ENCODE peak calls at places on chromosomes 7 and 10, in five cellular contexts. Q is H1, G is K562, S is HepG2, Y is GM12878. I is an unnamed sample. For H3K79me2, the result is how much of the 10 kb centered on the place peaks cover.

GRCh38 chr10:131547129-131547799 is 235.7 kb upstream of the TCERG1L start:
- DNase-seq in Q (no peak), G (no peak), S (no peak), Y (no peak), I (no peak)

GRCh38 chr10:102245101-102245931 is at the start of gene GBF1:
- DNase-seq in Q (peak), S (peak), G (peak), Y (peak), I (peak)

GRCh38 chr10:109665321-109665720 is 258.0 kb downstream of the XPNPEP1 start:
- DNase-seq in S (no peak), Y (no peak), Q (no peak), G (no peak), I (no peak)

GRCh38 chr7:46178685-46179084 is 257.6 kb upstream of the IGFBP3 start:
- DNase-seq in G (no peak), S (no peak), Y (no peak), Q (peak), I (no peak)

GRCh38 chr10:117370205-117370604 is 5.0 kb downstream of the PDZD8 start:
- DNase-seq in Q (no peak), G (no peak), S (no peak), Y (no peak), I (no peak)

GRCh38 chr7:142956951-142957623 is 5.1 kb downstream of the KEL start:
- DNase-seq in Q (no peak), G (peak), Y (no peak), S (no peak), I (no peak)

GRCh38 chr7:136325021-136325420 is 347.9 kb upstream of the MTPN start:
- DNase-seq in G (no peak), Q (no peak), S (no peak), Y (no peak), I (no peak)

GRCh38 chr10:79221110-79222051 is 125.9 kb upstream of the PPIF start:
- DNase-seq in G (peak), S (no peak), Y (no peak), Q (no peak), I (peak)

GRCh38 chr7:43248961-43249807 is 136.7 kb downstream of the HECW1 start:
- DNase-seq in S (no peak), G (peak), Q (no peak), Y (no peak), I (no peak)

GRCh38 chr10:126528320-126528835 is 140.1 kb upstream of the ADAM12 start:
- DNase-seq in Y (no peak), S (no peak), Q (no peak), G (no peak), I (no peak)

GRCh38 chr7:28405662-28406061 is 6.7 kb upstream of the CREB5 start:
- DNase-seq in Q (no peak), Y (no peak), G (no peak), S (no peak), I (no peak)

DNA sequence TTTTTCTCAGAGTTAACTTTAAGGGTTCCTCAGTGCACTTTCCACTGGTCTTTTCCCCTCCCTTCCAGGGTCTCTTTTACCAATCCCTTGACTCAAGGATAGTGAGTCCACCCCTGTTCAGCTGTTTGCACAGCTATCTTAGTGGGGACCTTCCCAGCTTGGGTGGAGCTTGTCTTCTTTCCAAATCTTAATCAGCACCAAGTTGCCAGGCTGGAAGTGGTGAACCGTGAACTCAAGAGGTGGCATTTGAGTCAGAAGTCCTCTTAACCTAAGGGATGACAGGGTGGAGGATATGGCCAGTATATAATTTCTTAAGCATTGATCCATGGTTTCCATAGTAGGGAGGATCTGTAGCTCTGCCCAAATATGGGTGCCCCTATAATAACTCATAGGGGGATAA is 25.0 kb downstream of the MAPK8 start:
- DNase-seq in S (no peak), G (no peak), Y (no peak), Q (no peak), I (no peak)
- H3K79me2 ChIP-seq in S (under half), G (under half), Y (under half), Q (half or more), I (half or more)

DNA sequence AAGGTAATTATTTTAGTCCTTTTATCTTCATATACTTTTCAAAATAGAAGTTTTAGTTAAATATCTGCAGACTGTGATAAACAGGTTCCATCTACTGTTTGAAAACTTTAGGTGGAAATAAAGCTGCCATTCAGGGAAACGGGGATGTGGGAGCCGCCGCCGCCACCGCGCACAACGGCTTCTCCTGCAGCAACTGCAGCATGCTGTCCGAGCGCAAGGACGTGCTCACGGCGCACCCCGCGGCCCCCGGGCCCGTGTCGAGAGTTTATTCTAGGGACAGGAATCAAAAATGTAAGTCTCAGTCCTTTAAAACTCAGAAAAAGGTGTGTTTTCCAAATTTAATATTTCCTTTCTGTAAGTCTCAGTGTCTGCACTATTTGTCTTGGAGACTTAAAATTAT is 11.0 kb downstream of the SUN1 start:
- DNase-seq in Q (no peak), S (no peak), Y (no peak), G (no peak), I (no peak)
- TF ChIP-seq CREB1 in Q (no peak), S (no peak), Y (no peak), G (no peak), I (no peak)

GRCh38 chr10:106450966-106451365 is 713.5 kb downstream of the SORCS1 start:
- DNase-seq in Q (no peak), S (no peak), Y (no peak), G (no peak), I (no peak)
- H3K4me2 ChIP-seq in Q (no peak), S (no peak), Y (no peak), G (no peak), I (no peak)

GRCh38 chr7:54758702-54759665 is at the start of gene SEC61G:
- DNase-seq in Q (peak), S (peak), G (peak), Y (peak), I (peak)
- H3K79me2 ChIP-seq in Q (half or more), S (half or more), G (half or more), Y (half or more), I (half or more)

DNA sequence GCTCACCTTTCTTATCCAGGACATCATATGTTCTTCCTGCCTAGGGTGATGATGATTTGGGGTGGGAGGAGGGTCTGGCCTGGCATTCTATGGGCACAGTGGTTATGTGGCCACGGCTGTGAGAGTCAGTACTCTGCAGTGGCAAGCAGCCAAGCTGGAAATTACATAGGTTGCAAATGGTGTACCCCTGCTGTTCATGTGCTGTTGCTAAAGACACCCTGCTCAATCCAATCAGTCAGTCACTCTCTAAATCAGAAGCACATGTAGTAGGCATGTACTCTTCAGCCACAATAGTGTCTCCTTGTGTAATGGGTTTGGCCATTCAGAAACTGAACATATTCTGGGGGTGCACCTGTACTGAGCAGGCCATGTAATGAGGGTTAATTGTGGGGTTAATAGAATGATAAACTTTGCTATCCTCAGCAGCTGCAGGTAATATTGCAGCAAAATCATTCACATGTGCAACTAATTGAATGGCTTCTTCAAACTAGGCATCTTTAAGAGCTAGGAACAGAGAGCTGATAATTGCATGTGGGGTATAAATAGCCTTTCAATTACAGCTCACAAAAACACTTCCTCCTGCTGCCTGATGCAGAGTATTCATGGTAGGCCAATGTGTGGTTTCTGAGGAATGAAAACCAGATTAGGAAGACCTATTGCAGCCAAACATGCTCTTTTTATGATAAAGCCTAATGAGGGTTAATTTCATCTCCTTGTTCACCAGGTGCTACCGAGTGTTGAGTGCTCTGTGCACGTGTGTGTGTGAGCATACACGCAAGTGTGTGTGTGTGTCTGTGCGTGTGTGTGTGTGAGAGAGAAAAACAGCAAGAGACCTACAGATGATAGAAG is 448.9 kb upstream of the ANKRD30A start:
- DNase-seq in Q (no peak), G (no peak), Y (no peak), S (no peak), I (no peak)
- TF ChIP-seq CREB1 in Q (no peak), G (no peak), Y (no peak), S (no peak), I (no peak)

GRCh38 chr7:157691521-157692155 is 354.8 kb downstream of the DNAJB6 start:
- DNase-seq in Y (no peak), Q (no peak), G (no peak), S (no peak), I (no peak)

GRCh38 chr7:157690058-157690832 is 353.4 kb downstream of the DNAJB6 start:
- DNase-seq in Y (no peak), G (no peak), Q (no peak), S (no peak), I (no peak)

GRCh38 chr7:157689269-157690057 is 352.7 kb downstream of the DNAJB6 start:
- DNase-seq in S (no peak), Y (no peak), G (no peak), Q (no peak), I (no peak)

GRCh38 chr7:157692156-157693011 is 355.6 kb downstream of the DNAJB6 start:
- DNase-seq in G (no peak), Y (no peak), Q (no peak), S (no peak), I (no peak)

DNA sequence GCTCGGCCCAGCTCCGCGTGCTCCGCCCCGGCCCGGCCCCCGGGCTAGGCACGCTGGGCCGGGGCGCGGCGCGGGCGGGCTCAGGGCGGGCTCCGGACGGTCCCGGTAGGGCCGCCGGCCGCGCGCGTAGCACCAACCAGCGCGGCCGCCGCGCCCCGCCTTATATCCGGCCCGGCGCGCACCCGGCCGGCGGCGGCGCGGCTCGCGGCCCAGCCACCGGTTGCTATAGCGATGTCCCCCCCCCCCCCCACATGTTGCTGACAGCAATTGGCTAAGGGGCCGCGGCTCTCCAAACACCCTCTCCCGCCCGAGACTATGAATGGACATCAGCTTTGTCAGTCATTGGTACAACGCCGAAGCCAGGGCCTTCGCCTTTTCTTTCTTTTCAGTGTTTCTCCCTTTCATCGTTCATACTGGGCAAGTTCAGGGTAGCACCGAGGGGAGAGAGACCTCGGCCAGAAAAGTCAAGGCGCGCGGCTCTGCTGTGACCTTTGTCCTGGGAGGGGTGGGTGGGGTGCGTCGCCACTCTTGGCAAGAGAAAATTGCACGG is 354.1 kb downstream of the DNAJB6 start:
- DNase-seq in G (no peak), Q (no peak), S (peak), Y (no peak), I (peak)
- H3K4me2 ChIP-seq in G (no peak), Q (peak), S (peak), Y (no peak), I (peak)

GRCh38 chr10:42963302-42963701 is 113.6 kb upstream of the RET start:
- DNase-seq in G (no peak), Q (no peak), Y (no peak), S (no peak), I (peak)
- H3K79me2 ChIP-seq in G (under half), Q (under half), Y (under half), S (under half), I (under half)

GRCh38 chr7:140375323-140375722 is 23.0 kb downstream of the SLC37A3 start:
- DNase-seq in G (no peak), Q (no peak), Y (no peak), S (no peak), I (no peak)

GRCh38 chr7:140375808-140376730 is 22.3 kb downstream of the SLC37A3 start:
- DNase-seq in Y (no peak), Q (no peak), S (no peak), G (no peak), I (no peak)
- TF ChIP-seq CREB1 in Y (no peak), Q (no peak), S (no peak), G (no peak), I (no peak)

GRCh38 chr7:129771201-129771927 is 159.8 kb downstream of the NRF1 start:
- DNase-seq in Y (no peak), Q (no peak), S (no peak), G (no peak), I (no peak)

GRCh38 chr7:129771928-129772479 is 160.5 kb downstream of the NRF1 start:
- DNase-seq in S (no peak), Y (no peak), Q (no peak), G (no peak), I (no peak)

GRCh38 chr7:129773871-129774270 is 162.4 kb downstream of the NRF1 start:
- DNase-seq in G (no peak), Y (no peak), S (no peak), Q (no peak), I (no peak)

GRCh38 chr7:129773328-129773731 is 161.8 kb downstream of the NRF1 start:
- DNase-seq in G (no peak), Q (no peak), Y (no peak), S (no peak), I (no peak)

DNA sequence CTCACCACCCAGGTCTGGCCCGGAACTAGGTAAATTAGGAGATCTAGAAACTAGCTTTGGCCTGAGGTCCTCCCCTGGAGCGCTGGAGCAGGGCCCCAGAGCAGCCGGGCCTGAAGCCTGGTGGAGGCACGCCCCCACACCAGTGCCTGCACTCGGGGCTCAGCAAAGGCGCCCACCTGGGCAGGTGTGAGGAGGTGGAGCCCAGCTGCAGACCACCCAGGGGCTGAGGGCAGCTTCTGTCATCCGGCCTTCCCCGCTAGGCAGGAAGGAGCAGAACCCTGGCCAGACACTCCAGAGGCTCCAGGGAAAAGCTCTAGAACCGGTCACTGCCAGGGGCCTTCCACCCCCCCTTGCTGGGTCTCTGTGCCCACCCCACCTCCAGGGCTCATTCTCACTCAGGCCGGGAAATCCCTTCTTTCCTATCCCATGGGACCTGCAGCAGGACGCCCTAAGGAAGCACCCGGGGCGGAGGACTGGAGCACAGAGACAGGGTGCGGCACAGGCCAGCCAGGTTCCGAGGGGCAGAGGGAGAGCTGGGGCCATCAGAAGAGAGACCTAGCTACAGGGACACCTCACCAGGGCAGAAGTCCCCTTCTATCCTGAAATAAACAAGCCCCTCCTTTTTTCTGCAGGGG is 161.2 kb downstream of the NRF1 start:
- DNase-seq in Y (no peak), Q (no peak), G (no peak), S (no peak), I (no peak)
- H3K4me2 ChIP-seq in Y (no peak), Q (peak), G (no peak), S (no peak), I (peak)

I was measured in GM23338.